ENCODE peak calls at places on chromosomes 4 and X, in nine cellular contexts. J is fibroblast of lung; D is adrenal gland; Y is A673; R is body of pancreas; S is GM23338; L is GM23248; X is CD8-positive, alpha-beta memory T cell; Z is CD4-positive, CD25-positive, alpha-beta regulatory T cell. W is an unnamed sample.

GRCh38 chrX:1451676-1452496 is 823 bp downstream of the ASMTL start:
- DNase-seq in J (no peak), D (no peak), Y (no peak), R (no peak), S (no peak), L (no peak), X (no peak), Z (no peak), W (peak; percentile 46)

GRCh38 chrX:56789518-56790070 is 60.6 kb downstream of the NBDY start:
- DNase-seq in J (no peak), D (no peak), Y (no peak), R (no peak), S (no peak), L (no peak), X (no peak), Z (no peak), W (no peak)

GRCh38 chr4:59249110-59249509 is 1951.0 kb upstream of the ADGRL3 start:
- DNase-seq in J (no peak), D (no peak), Y (no peak), R (no peak), S (no peak), L (no peak), X (no peak), Z (no peak), W (no peak)

GRCh38 chr4:107711831-107712230 is 8.2 kb downstream of the PAPSS1 start:
- DNase-seq in J (no peak), D (no peak), Y (no peak), R (no peak), S (no peak), L (no peak), X (no peak), Z (no peak), W (no peak)

GRCh38 chr4:40316782-40317635 is 18.1 kb upstream of the CHRNA9 start:
- DNase-seq in J (peak; percentile 97), D (peak; percentile 65), Y (peak; percentile 95), R (peak; percentile 67), S (peak; percentile 93), L (peak; percentile 96), X (peak; percentile 38), Z (peak; percentile 81), W (peak; percentile 90)

GRCh38 chr4:48216563-48216962 is 53.1 kb downstream of the TEC start:
- DNase-seq in J (no peak), D (no peak), Y (no peak), R (no peak), S (no peak), L (no peak), X (no peak), Z (no peak), W (no peak)

GRCh38 chr4:36310793-36311192 is 29.4 kb downstream of the DTHD1 start:
- DNase-seq in J (no peak), D (peak; percentile 17), Y (peak; percentile 3), R (no peak), S (no peak), L (no peak), X (no peak), Z (no peak), W (no peak)

GRCh38 chr4:101200561-101200960 is 146.8 kb downstream of the PPP3CA start:
- DNase-seq in J (peak; percentile 98), D (no peak), Y (peak; percentile 61), R (no peak), S (no peak), L (peak; percentile 94), X (no peak), Z (no peak), W (no peak)

GRCh38 chrX:30612250-30612655 is 34.7 kb upstream of the TASL start:
- DNase-seq in J (no peak), D (no peak), Y (no peak), R (no peak), S (no peak), L (no peak), X (no peak), Z (no peak), W (no peak)

GRCh38 chr4:184645904-184646610 is 3.2 kb downstream of the CASP3 start:
- DNase-seq in J (no peak), D (no peak), Y (no peak), R (no peak), S (no peak), L (no peak), X (no peak), Z (no peak), W (no peak)

GRCh38 chr4:35300996-35301774 is 943.1 kb downstream of the ARAP2 start:
- DNase-seq in J (no peak), D (no peak), Y (no peak), R (no peak), S (peak; percentile 69), L (no peak), X (no peak), Z (no peak), W (peak; percentile 89)

GRCh38 chr4:185773419-185773818 is 38.6 kb downstream of the SORBS2 start:
- DNase-seq in J (no peak), D (peak; percentile 92), Y (no peak), R (peak; percentile 83), S (peak; percentile 33), L (no peak), X (no peak), Z (no peak), W (peak; percentile 68)

GRCh38 chr4:122152699-122153328 is 683 bp downstream of the BLTP1 start:
- DNase-seq in J (peak; percentile 33), D (peak; percentile 53), Y (peak; percentile 16), R (peak; percentile 41), S (peak; percentile 55), L (peak; percentile 65), X (peak; percentile 16), Z (no peak), W (no peak)

GRCh38 chr4:141346144-141346543 is 125.4 kb downstream of the ZNF330 start:
- DNase-seq in J (peak; percentile 81), D (peak; percentile 49), Y (peak; percentile 65), R (peak; percentile 50), S (peak; percentile 18), L (peak; percentile 83), X (no peak), Z (no peak), W (no peak)

GRCh38 chr4:147735413-147736301 is 3.8 kb downstream of the ARHGAP10 start:
- DNase-seq in J (no peak), D (no peak), Y (no peak), R (no peak), S (no peak), L (peak; percentile 34), X (no peak), Z (no peak), W (no peak)
- H3K4me3 ChIP-seq in J (peak overlapping the region; percentile 94), D (no peak overlapping the region), Y (no peak overlapping the region), R (no peak overlapping the region), S (no peak overlapping the region), L (peak overlapping the region; percentile 96), X (no peak overlapping the region), Z (peak overlapping the region; percentile 1), W (no peak overlapping the region)

GRCh38 chrX:32010157-32010656 is 938.4 kb upstream of the FTHL17 start:
- DNase-seq in J (no peak), D (no peak), Y (no peak), R (no peak), S (no peak), L (no peak), X (no peak), Z (no peak), W (no peak)
- H3K4me1 ChIP-seq in J (no peaks in the 10 kb centered on the region), D (no peaks in the 10 kb centered on the region), Y (no peaks in the 10 kb centered on the region), R (no peaks in the 10 kb centered on the region), S (no peaks in the 10 kb centered on the region), L (no peaks in the 10 kb centered on the region), X (no peaks in the 10 kb centered on the region), Z (no peaks in the 10 kb centered on the region), W (no peaks in the 10 kb centered on the region)

GRCh38 chr4:1725521-1725920 is 4.2 kb downstream of the TACC3 start:
- DNase-seq in J (no peak), D (no peak), Y (no peak), R (no peak), S (no peak), L (no peak), X (no peak), Z (no peak), W (no peak)

GRCh38 chr4:1726146-1726934 is 5.0 kb downstream of the TACC3 start:
- DNase-seq in J (peak; percentile 83), D (peak; percentile 94), Y (peak; percentile 91), R (peak; percentile 91), S (peak; percentile 94), L (peak; percentile 73), X (peak; percentile 87), Z (peak; percentile 85), W (peak; percentile 98)

GRCh38 chr4:1728061-1728980 is 7.0 kb downstream of the TACC3 start:
- DNase-seq in J (no peak), D (no peak), Y (no peak), R (peak; percentile 63), S (no peak), L (no peak), X (no peak), Z (no peak), W (no peak)

GRCh38 chr4:1730532-1731135 is 9.3 kb downstream of the TACC3 start:
- DNase-seq in J (no peak), D (no peak), Y (no peak), R (no peak), S (no peak), L (no peak), X (no peak), Z (no peak), W (no peak)

DNA sequence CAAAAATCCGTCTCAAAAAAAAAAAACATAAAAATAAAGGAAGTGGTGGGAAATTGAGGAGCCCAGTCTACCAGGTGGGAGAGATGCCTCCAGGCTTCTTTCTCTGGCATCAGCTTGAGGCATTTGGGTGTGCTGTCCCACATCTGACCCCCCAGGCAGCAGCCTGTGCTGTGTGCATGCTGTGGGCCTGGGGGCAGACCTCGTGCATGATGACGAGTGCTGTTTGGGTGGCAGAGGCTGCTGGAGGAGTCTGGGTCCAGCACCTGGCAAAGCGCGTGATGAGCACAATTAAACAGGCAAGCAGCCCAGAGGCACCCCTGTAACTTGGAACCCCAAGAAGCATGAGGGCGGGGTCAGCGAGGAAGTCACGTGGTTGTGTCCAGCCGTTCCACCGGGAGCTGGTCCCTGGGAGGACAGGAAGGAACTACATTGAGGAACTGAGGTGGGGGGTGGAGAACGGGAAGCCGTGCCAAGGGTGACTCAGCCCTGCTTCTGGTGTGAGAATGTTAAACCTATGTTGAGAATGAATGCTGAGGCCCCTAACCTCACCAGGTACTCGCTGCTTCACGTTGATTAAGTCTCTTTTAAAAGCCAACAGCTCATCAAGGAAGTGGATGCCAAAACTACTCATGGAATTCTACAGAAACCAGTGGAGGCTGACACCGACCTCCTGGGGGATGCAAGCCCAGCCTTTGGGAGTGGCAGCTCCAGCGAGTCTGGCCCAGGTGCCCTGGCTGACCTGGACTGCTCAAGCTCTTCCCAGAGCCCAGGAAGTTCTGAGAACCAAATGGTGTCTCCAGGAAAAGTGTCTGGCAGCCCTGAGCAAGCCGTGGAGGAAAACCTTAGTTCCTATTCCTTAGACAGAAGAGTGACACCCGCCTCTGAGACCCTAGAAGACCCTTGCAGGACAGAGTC is 6.1 kb downstream of the TACC3 start:
- DNase-seq in J (peak; percentile 64), D (peak; percentile 60), Y (peak; percentile 67), R (no peak), S (no peak), L (peak; percentile 69), X (no peak), Z (no peak), W (no peak)
- H3K36me3 ChIP-seq in J (peaks cover 34% of the 10 kb centered on the region), D (peaks cover 14% of the 10 kb centered on the region), Y (peaks cover 95% of the 10 kb centered on the region), R (no peaks in the 10 kb centered on the region), S (peaks cover 66% of the 10 kb centered on the region), L (peaks cover 4% of the 10 kb centered on the region), X (peaks cover 45% of the 10 kb centered on the region), Z (peaks cover 49% of the 10 kb centered on the region), W (peaks cover 81% of the 10 kb centered on the region)

DNA sequence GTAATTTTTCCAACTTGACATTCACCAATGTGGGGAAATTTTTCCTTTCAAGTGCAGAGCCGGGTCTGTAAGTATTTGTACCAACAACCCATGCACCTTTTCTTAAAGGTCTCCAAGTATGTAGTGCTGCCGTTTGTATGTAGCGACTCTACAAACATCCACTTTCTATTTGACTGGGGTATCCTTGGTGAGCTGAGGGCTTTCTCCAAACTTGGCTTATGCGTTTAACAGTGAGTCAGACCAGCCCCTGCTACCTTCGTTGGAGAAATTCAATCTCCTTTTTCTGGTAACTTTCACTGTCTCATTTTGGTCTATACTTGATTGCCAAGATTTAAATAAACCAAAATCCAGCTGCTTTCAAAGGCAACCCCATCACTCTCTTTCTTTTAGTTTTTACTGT is 34.9 kb downstream of the MGST2 start:
- DNase-seq in J (no peak), D (no peak), Y (no peak), R (no peak), S (no peak), L (no peak), X (no peak), Z (no peak), W (no peak)
- H3K4me3 ChIP-seq in J (no peak overlapping the region), D (no peak overlapping the region), Y (no peak overlapping the region), R (no peak overlapping the region), S (no peak overlapping the region), L (no peak overlapping the region), X (no peak overlapping the region), Z (no peak overlapping the region), W (no peak overlapping the region)

W was measured in endodermal cell.